ENCODE peak calls at places on chromosomes 4 and X, in five cellular contexts. G is C1 segment of cervical spinal cord, P is fibroblast of mammary gland, H is AG09309, K is M059J. M is an unnamed sample.

GRCh38 chr4:185580699-185581098 is 45.4 kb upstream of the PDLIM3 start:
- DNase-seq in H (no peak), P (no peak), K (no peak), G (no peak), M (no peak)

GRCh38 chr4:119628281-119629141 is at the start of gene PDE5A:
- DNase-seq in K (peak), P (peak), G (peak), H (no peak), M (peak)

GRCh38 chr4:56681158-56681848 is at the start of gene HOPX:
- DNase-seq in K (peak), G (no peak), H (no peak), P (no peak), M (no peak)

GRCh38 chr4:26074672-26075071 is 160.7 kb downstream of the SMIM20 start:
- DNase-seq in G (no peak), H (no peak), K (no peak), P (no peak), M (no peak)

GRCh38 chr4:55887594-55887993 is 34.1 kb downstream of the EXOC1 start:
- DNase-seq in H (no peak), P (no peak), K (no peak), G (no peak), M (no peak)

GRCh38 chrX:47572773-47573333 is 9.4 kb upstream of the TIMP1 start:
- DNase-seq in G (no peak), H (no peak), P (no peak), K (no peak), M (no peak)

GRCh38 chr4:14149469-14150030 is 522.0 kb upstream of the BOD1L1 start:
- DNase-seq in P (peak), K (no peak), H (no peak), G (no peak), M (no peak)

GRCh38 chr4:26420903-26421302 is 69.4 kb downstream of the CCKAR start:
- DNase-seq in P (no peak), H (no peak), K (peak), G (no peak), M (no peak)

GRCh38 chrX:110741213-110741796 is 54.3 kb downstream of the CHRDL1 start:
- DNase-seq in G (no peak), H (peak), P (peak), K (peak), M (no peak)

GRCh38 chr4:155768370-155768769 is 9.5 kb downstream of the GUCY1B1 start:
- DNase-seq in G (no peak), P (no peak), K (no peak), H (no peak), M (no peak)

GRCh38 chr4:128427832-128428366 is 140.3 kb upstream of the PGRMC2 start:
- DNase-seq in H (peak), G (no peak), K (peak), P (peak), M (peak)

GRCh38 chrX:24561121-24561520 is 86.0 kb downstream of the PCYT1B start:
- DNase-seq in K (peak), G (no peak), P (peak), H (no peak), M (peak)

GRCh38 chr4:2068566-2068965 is 9.4 kb downstream of the NAT8L start:
- DNase-seq in H (no peak), G (no peak), P (no peak), K (no peak), M (no peak)

GRCh38 chrX:44144491-44144890 is 171.3 kb upstream of the NDP start:
- DNase-seq in K (no peak), G (no peak), P (no peak), H (no peak), M (no peak)

GRCh38 chrX:154750301-154751120 is at the start of gene GAB3:
- DNase-seq in G (no peak), K (peak), H (no peak), P (no peak), M (no peak)

GRCh38 chrX:29617725-29618124 is 597.6 kb upstream of the MAGEB2 start:
- DNase-seq in P (peak), K (peak), H (no peak), G (no peak), M (no peak)

GRCh38 chrX:150575415-150575814 is 7.0 kb downstream of the MTM1 start:
- DNase-seq in H (no peak), K (peak), P (peak), G (no peak), M (peak)

GRCh38 chrX:40298569-40298968 is 200.8 kb upstream of the BCOR start:
- DNase-seq in K (no peak), H (no peak), G (no peak), P (no peak), M (no peak)

GRCh38 chrX:150663061-150663460 is 30.1 kb upstream of the MTMR1 start:
- DNase-seq in G (no peak), H (no peak), P (no peak), K (no peak), M (no peak)

GRCh38 chr4:26273308-26273980 is 47.4 kb upstream of the RBPJ start:
- DNase-seq in K (no peak), G (no peak), H (no peak), P (no peak), M (no peak)

GRCh38 chrX:7191681-7192110 is 43.7 kb upstream of the PUDP start:
- DNase-seq in H (no peak), G (no peak), K (no peak), P (peak), M (no peak)

GRCh38 chrX:136353519-136354095 is 52.8 kb downstream of the ADGRG4 start:
- DNase-seq in K (peak), H (no peak), G (no peak), P (no peak), M (no peak)

GRCh38 chr4:29423836-29424721 is 1296.1 kb upstream of the PCDH7 start:
- DNase-seq in K (peak), H (peak), G (no peak), P (peak), M (peak)

GRCh38 chr4:137043184-137043583 is 489.1 kb downstream of the PCDH18 start:
- DNase-seq in G (no peak), K (no peak), H (no peak), P (no peak), M (no peak)

GRCh38 chr4:177566691-177567090 is 124.5 kb upstream of the AGA start:
- DNase-seq in K (no peak), P (peak), G (no peak), H (no peak), M (no peak)

GRCh38 chrX:144946696-144947095 is 300.6 kb upstream of the SPANXN1 start:
- DNase-seq in K (no peak), P (peak), G (no peak), H (peak), M (no peak)

GRCh38 chrX:105098812-105099211 is 121.7 kb downstream of the TEX13A start:
- DNase-seq in P (no peak), K (no peak), G (no peak), H (no peak), M (no peak)

GRCh38 chrX:122272011-122272410 is 912.1 kb upstream of the GRIA3 start:
- DNase-seq in G (no peak), P (no peak), H (no peak), K (no peak), M (no peak)

GRCh38 chrX:39752820-39753219 is 344.9 kb downstream of the BCOR start:
- DNase-seq in P (peak), G (no peak), K (peak), H (no peak), M (no peak)

GRCh38 chr4:114251020-114251419 is 271.6 kb upstream of the ARSJ start:
- DNase-seq in K (no peak), H (no peak), G (no peak), P (no peak), M (no peak)

GRCh38 chr4:94325835-94326234 is 16.8 kb downstream of the HPGDS start:
- DNase-seq in K (no peak), P (no peak), G (no peak), H (no peak), M (no peak)